ENCODE peak calls at places on chromosomes 3 and 15, in six cellular contexts. T is adrenal gland; A is astrocyte; D is activated T-cell treated with anti-CD3 and anti-CD28 coated beads, Interleukin-2, amount 50 U/mL, for 1 hour; Y is Right ventricle myocardium inferior; U is GM23248. H is an unnamed sample.

GRCh38 chr3:176951586-176952292 is 245.5 kb downstream of the TBL1XR1 start:
- DNase-seq in T (no peak), Y (no peak), D (no peak), U (peak), A (peak), H (no peak)

GRCh38 chr15:85793641-85794597 is 806 bp downstream of the KLHL25 start:
- DNase-seq in D (peak), T (peak), Y (peak), U (peak), A (no peak), H (peak)

GRCh38 chr3:143839980-143840379 is 8.3 kb downstream of the SLC9A9 start:
- DNase-seq in D (no peak), Y (no peak), A (no peak), T (no peak), U (no peak), H (no peak)

GRCh38 chr3:54968546-54969172 is 40.8 kb upstream of the LRTM1 start:
- DNase-seq in Y (no peak), U (peak), D (no peak), T (no peak), A (peak), H (no peak)

GRCh38 chr3:50256978-50257890 is 11.7 kb upstream of the SEMA3B start:
- DNase-seq in Y (no peak), A (no peak), U (peak), D (peak), T (no peak), H (no peak)

GRCh38 chr3:170270282-170270891 is 48.2 kb downstream of the PRKCI start:
- DNase-seq in D (no peak), U (no peak), T (no peak), Y (no peak), A (no peak), H (no peak)

GRCh38 chr15:31236184-31237041 is 90.2 kb upstream of the KLF13 start:
- DNase-seq in A (peak), U (peak), D (no peak), Y (peak), T (peak), H (no peak)

GRCh38 chr3:153442799-153443487 is 280.9 kb downstream of the RAP2B start:
- DNase-seq in U (no peak), A (no peak), T (no peak), Y (no peak), D (no peak), H (no peak)

GRCh38 chr15:70512772-70513362 is 250.5 kb downstream of the UACA start:
- DNase-seq in T (no peak), A (no peak), D (peak), U (peak), Y (peak), H (peak)

H was measured in activated CD8-positive, alpha-beta memory T cell treated with anti-CD3 and anti-CD28 coated beads for 24 hours.